ENCODE peak calls at places on chromosomes 11 and 22, in six cellular contexts. C is fibroblast of lung, G is endothelial cell of umbilical vein, N is pancreas, Z is right lobe of liver, T is lung. M is an unnamed sample.

GRCh38 chr11:64036081-64037026 is 623 bp downstream of the FLRT1 start:
- DNase-seq in T (no peak), G (no peak), N (peak), C (peak), Z (no peak), M (no peak)

GRCh38 chr22:49157529-49158339 is 669.9 kb downstream of the BRD1 start:
- DNase-seq in G (no peak), N (peak), T (no peak), Z (no peak), C (no peak), M (no peak)

GRCh38 chr11:122093731-122094130 is 22.3 kb downstream of the BLID start:
- DNase-seq in C (peak), T (no peak), G (no peak), Z (no peak), N (no peak), M (no peak)

GRCh38 chr11:7968686-7969085 is 3.4 kb upstream of the NLRP10 start:
- DNase-seq in N (no peak), G (no peak), C (no peak), Z (no peak), T (no peak), M (no peak)

GRCh38 chr22:17945851-17946690 is 78.3 kb downstream of the MICAL3 start:
- DNase-seq in T (no peak), C (no peak), Z (no peak), N (no peak), G (no peak), M (no peak)

GRCh38 chr22:41668971-41669911 is 19.4 kb downstream of the SNU13 start:
- DNase-seq in C (peak), T (no peak), N (peak), Z (no peak), G (peak), M (peak)

GRCh38 chr11:63553759-63554158 is 9.4 kb downstream of the PLAAT2 start:
- DNase-seq in G (no peak), T (no peak), C (no peak), N (peak), Z (no peak), M (no peak)

GRCh38 chr11:131671764-131672163 is 301.3 kb downstream of the NTM start:
- DNase-seq in T (no peak), N (no peak), Z (no peak), G (no peak), C (no peak), M (no peak)

GRCh38 chr11:5291207-5291838 is 10.4 kb downstream of the OR51B4 start:
- DNase-seq in G (peak), T (no peak), N (no peak), C (peak), Z (no peak), M (no peak)

DNA sequence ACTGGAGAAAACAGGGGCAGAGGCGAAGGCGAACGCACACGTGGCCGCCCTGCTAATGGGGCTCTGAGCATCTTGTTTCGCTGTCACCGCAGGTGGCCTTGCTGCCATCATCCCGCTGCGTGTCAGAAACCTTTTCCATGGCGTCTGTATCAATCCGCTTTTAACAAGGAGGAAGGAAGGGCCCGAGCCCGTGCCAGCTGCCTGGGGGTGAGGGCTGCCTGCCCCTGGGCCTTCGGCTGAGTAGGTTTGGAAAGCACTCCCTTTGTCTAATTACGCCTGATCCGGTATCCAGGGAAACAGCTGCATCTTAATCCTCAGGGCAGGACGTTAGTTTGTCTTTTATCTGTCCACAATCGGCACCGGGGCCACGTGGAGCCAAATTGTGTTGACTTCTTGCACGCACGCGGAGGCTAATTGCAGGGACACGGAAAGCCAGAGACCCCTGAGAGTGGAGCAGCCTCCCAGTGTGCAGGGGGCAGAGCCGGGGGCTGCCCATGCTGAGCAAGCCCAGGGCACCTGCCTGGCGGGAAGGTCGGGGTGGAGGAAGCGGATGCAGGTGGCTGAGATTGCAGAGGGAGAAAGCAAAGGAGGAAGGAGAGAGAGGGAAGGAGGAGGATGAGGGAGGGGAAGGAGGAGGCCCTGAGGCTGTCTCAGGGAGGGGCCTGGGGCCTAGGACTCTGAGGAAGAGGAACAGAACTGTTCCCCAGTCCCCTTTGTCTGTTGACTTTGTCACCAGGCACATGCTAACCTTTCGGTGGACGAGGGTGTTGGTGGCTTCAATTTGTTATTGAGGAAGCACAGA is 19.3 kb upstream of the TH start:
- DNase-seq in Z (no peak), N (no peak), C (no peak), G (no peak), T (no peak), M (no peak)
- H3K4me3 ChIP-seq in Z (no peak), N (no peak), C (no peak), G (no peak), T (no peak), M (no peak)

DNA sequence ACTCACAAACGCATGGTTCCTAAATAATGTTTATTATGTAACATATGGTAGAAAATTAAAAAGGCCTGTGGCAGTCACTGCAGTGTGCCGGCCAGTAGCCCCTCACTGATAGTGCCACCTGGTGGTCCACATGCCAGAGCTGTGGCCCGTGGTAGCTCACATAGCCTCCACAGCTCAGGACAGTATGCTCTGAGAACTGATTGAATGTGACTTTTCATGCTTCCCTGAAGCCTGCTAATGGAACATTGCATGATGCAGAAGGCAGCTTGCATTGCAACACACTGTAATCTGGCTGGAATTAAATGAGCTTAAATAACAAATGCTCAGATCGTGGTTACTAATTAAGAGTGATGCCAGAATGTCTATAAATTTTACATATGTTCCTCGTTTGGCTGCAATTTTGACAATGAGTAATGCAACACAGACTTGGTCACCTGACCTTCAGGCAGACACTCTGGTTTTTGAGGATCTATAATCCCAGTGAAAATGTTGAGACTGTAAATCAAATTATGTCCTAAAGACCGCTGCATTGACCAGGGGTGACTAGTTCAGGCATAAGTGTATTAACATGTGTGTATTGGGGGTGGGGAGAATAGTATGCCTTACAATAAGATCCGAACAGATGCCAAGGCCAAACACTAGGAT is 566.4 kb downstream of the METTL15 start:
- DNase-seq in G (peak), C (peak), N (no peak), T (no peak), Z (no peak), M (no peak)
- TF ChIP-seq CTCF in G (peak), C (peak), N (no peak), T (no peak), Z (peak), M (peak)

GRCh38 chr11:110776091-110776490 is 63.9 kb upstream of the ARHGAP20 start:
- DNase-seq in G (peak), N (no peak), T (no peak), C (no peak), Z (no peak), M (no peak)
- H3K27ac ChIP-seq in G (no peak), N (no peak), T (no peak), C (no peak), Z (no peak), M (no peak)

GRCh38 chr11:127000991-127001390 is 421 bp upstream of the KIRREL3 start:
- DNase-seq in T (no peak), C (no peak), G (no peak), N (no peak), Z (no peak), M (no peak)
- H3K4me3 ChIP-seq in T (no peak), C (peak), G (no peak), N (no peak), Z (no peak), M (peak)

DNA sequence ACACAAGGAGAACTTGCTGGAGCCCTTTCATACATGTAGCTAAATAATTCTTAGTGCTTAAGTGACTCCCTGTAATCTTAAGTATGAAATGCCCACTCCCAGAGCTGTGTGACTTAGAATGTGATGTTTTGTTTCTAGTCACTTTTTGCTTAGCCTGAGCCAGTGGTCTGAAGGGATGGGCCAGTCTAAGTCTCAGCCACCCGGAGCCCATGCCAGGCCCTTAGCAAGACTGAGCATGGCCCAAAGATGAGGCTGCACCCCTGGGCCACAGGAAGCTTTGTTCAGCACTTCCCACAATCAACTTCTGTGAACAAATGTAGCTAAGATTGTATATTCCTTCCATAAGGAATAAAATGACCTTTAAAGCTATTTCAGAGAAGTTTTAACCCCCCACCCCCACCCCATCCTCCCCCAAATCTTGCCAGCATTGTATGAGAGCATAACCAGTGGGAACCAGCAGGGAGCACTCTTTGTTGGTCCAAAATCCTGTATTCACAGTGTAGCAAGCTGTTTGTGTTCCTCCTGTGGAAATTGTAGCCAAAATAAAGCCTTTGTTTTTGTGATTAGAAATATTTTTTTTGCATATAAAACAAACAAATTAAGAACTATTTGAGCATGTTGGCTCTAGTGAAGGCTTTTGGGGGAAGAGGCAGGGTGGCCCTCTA is 73.8 kb upstream of the GAL start:
- DNase-seq in G (no peak), Z (no peak), N (no peak), C (peak), T (no peak), M (no peak)
- TF ChIP-seq CTCF in G (peak), Z (no peak), N (no peak), C (peak), T (no peak), M (peak)

GRCh38 chr11:116263770-116264169 is 509.0 kb downstream of the BUD13 start:
- DNase-seq in N (no peak), T (no peak), Z (no peak), G (no peak), C (no peak), M (no peak)

GRCh38 chr11:116262370-116262769 is 510.4 kb downstream of the BUD13 start:
- DNase-seq in N (no peak), Z (no peak), G (no peak), C (no peak), T (no peak), M (no peak)

GRCh38 chr11:116258821-116259220 is 514.0 kb downstream of the BUD13 start:
- DNase-seq in N (no peak), Z (no peak), G (no peak), C (no peak), T (no peak), M (no peak)

GRCh38 chr11:116263020-116263419 is 509.8 kb downstream of the BUD13 start:
- DNase-seq in Z (no peak), T (no peak), C (no peak), G (no peak), N (no peak), M (no peak)

GRCh38 chr11:116261616-116262015 is 511.2 kb downstream of the BUD13 start:
- DNase-seq in Z (no peak), T (no peak), C (no peak), G (no peak), N (no peak), M (no peak)
- H3K27ac ChIP-seq in Z (no peak), T (no peak), C (no peak), G (no peak), N (no peak), M (no peak)

GRCh38 chr11:27468643-27469332 is 3.8 kb downstream of the LGR4 start:
- DNase-seq in T (no peak), Z (no peak), G (no peak), N (no peak), C (no peak), M (no peak)
- H3K4me3 ChIP-seq in T (no peak), Z (peak), G (no peak), N (peak), C (no peak), M (no peak)

GRCh38 chr11:117595440-117595839 is 201.6 kb downstream of the DSCAML1 start:
- DNase-seq in T (no peak), C (no peak), N (no peak), Z (no peak), G (no peak), M (no peak)
- TF ChIP-seq CTCF in T (no peak), C (no peak), N (no peak), Z (no peak), G (no peak), M (no peak)